ENCODE peak calls at places on chromosomes 11 and 22, in ten cellular contexts. Z is cardiac muscle cell, G is IMR-90, I is fibroblast of lung, U is HCT116, Y is heart right ventricle, H is A549, L is Caco-2, J is esophagus squamous epithelium, E is psoas muscle. C is an unnamed sample. For H3K4me1, the result is how much of the 10 kb centered on the place peaks cover.

GRCh38 chr22:20267441-20268288 is 453 bp downstream of the RTN4R start:
- DNase-seq in Z (peak), G (no peak), I (no peak), U (no peak), Y (no peak), H (no peak), L (peak), J (no peak), E (no peak), C (no peak)

GRCh38 chr11:87007938-87008337 is 29.8 kb upstream of the TMEM135 start:
- DNase-seq in Z (no peak), G (peak), I (peak), U (no peak), Y (no peak), H (no peak), L (no peak), J (no peak), E (no peak), C (no peak)

GRCh38 chr11:93933230-93933629 is 82.8 kb upstream of the VSTM5 start:
- DNase-seq in Z (no peak), G (peak), I (no peak), U (no peak), Y (no peak), H (no peak), L (no peak), J (no peak), E (no peak), C (no peak)

GRCh38 chr11:8652140-8652539 is 30.3 kb downstream of the TRIM66 start:
- DNase-seq in Z (no peak), G (peak), I (peak), U (no peak), Y (no peak), H (peak), L (no peak), J (no peak), E (no peak), C (no peak)

GRCh38 chr11:63613517-63614135 is 607 bp downstream of the PLAAT3 start:
- DNase-seq in Z (peak), G (no peak), I (no peak), U (no peak), Y (peak), H (peak), L (peak), J (no peak), E (peak), C (peak)

GRCh38 chr11:129222158-129222557 is 30.0 kb upstream of the ARHGAP32 start:
- DNase-seq in Z (no peak), G (no peak), I (no peak), U (no peak), Y (no peak), H (no peak), L (no peak), J (no peak), E (no peak), C (no peak)

GRCh38 chr11:121293276-121293569 is 652 bp downstream of the SC5D start:
- DNase-seq in Z (no peak), G (peak), I (peak), U (no peak), Y (no peak), H (no peak), L (no peak), J (no peak), E (no peak), C (no peak)

GRCh38 chr11:114366331-114367243 is 33.7 kb downstream of the C11orf71 start:
- DNase-seq in Z (no peak), G (peak), I (peak), U (no peak), Y (no peak), H (peak), L (peak), J (no peak), E (no peak), C (no peak)

GRCh38 chr11:6599449-6599848 is 4.0 kb downstream of the RRP8 start:
- DNase-seq in Z (no peak), G (no peak), I (no peak), U (no peak), Y (no peak), H (no peak), L (no peak), J (no peak), E (no peak), C (no peak)

GRCh38 chr11:113603277-113604059 is 102.6 kb downstream of the TMPRSS5 start:
- DNase-seq in Z (no peak), G (no peak), I (no peak), U (no peak), Y (peak), H (no peak), L (no peak), J (no peak), E (peak), C (no peak)

GRCh38 chr22:27482414-27482813 is 319.1 kb downstream of the MN1 start:
- DNase-seq in Z (no peak), G (no peak), I (no peak), U (no peak), Y (no peak), H (no peak), L (no peak), J (no peak), E (no peak), C (no peak)

GRCh38 chr22:30474683-30475424 is 3.0 kb upstream of the SEC14L3 start:
- DNase-seq in Z (no peak), G (no peak), I (no peak), U (no peak), Y (no peak), H (no peak), L (peak), J (no peak), E (no peak), C (no peak)

GRCh38 chr11:86247608-86248007 is 3.1 kb downstream of the EED start:
- DNase-seq in Z (no peak), G (no peak), I (no peak), U (no peak), Y (no peak), H (no peak), L (no peak), J (no peak), E (no peak), C (no peak)

GRCh38 chr11:96267490-96268010 is 75.4 kb downstream of the MAML2 start:
- DNase-seq in Z (no peak), G (peak), I (peak), U (no peak), Y (no peak), H (no peak), L (no peak), J (no peak), E (no peak), C (no peak)

GRCh38 chr22:50192056-50192824 is 6.5 kb downstream of the TRABD start:
- DNase-seq in Z (no peak), G (peak), I (no peak), U (no peak), Y (no peak), H (no peak), L (no peak), J (no peak), E (no peak), C (no peak)

GRCh38 chr22:29784451-29785361 is 17.5 kb downstream of the UQCR10 start:
- DNase-seq in Z (no peak), G (peak), I (peak), U (no peak), Y (peak), H (no peak), L (no peak), J (no peak), E (no peak), C (no peak)

GRCh38 chr22:50185384-50186087 is at the start of gene TRABD:
- DNase-seq in Z (peak), G (peak), I (peak), U (peak), Y (peak), H (peak), L (peak), J (no peak), E (peak), C (peak)

GRCh38 chr22:29353286-29353685 is 35.1 kb downstream of the AP1B1 start:
- DNase-seq in Z (no peak), G (no peak), I (no peak), U (no peak), Y (no peak), H (no peak), L (no peak), J (no peak), E (peak), C (no peak)

GRCh38 chr11:43035011-43035564 is 276.7 kb upstream of the API5 start:
- DNase-seq in Z (no peak), G (no peak), I (no peak), U (no peak), Y (no peak), H (no peak), L (no peak), J (no peak), E (no peak), C (no peak)

GRCh38 chr11:111602865-111603632 is 800 bp downstream of the SIK2 start:
- DNase-seq in Z (peak), G (peak), I (peak), U (no peak), Y (peak), H (peak), L (peak), J (no peak), E (no peak), C (no peak)

GRCh38 chr11:73227571-73228211 is 9.6 kb downstream of the P2RY2 start:
- DNase-seq in Z (no peak), G (no peak), I (no peak), U (peak), Y (no peak), H (no peak), L (peak), J (no peak), E (peak), C (no peak)

GRCh38 chr22:39546889-39547586 is 14.5 kb upstream of the RPS19BP1 start:
- DNase-seq in Z (no peak), G (peak), I (peak), U (no peak), Y (no peak), H (no peak), L (no peak), J (no peak), E (peak), C (no peak)

GRCh38 chr22:28345304-28345703 is 334.3 kb downstream of the TTC28 start:
- DNase-seq in Z (peak), G (no peak), I (peak), U (no peak), Y (peak), H (no peak), L (no peak), J (no peak), E (no peak), C (peak)

GRCh38 chr11:129230006-129230405 is 37.9 kb upstream of the ARHGAP32 start:
- DNase-seq in Z (no peak), G (peak), I (peak), U (no peak), Y (no peak), H (no peak), L (no peak), J (no peak), E (no peak), C (no peak)

GRCh38 chr22:22193923-22194322 is 50.7 kb upstream of the VPREB1 start:
- DNase-seq in Z (no peak), G (no peak), I (no peak), U (no peak), Y (no peak), H (no peak), L (no peak), J (no peak), E (no peak), C (no peak)

GRCh38 chr22:22194931-22195264 is 49.7 kb upstream of the VPREB1 start:
- DNase-seq in Z (no peak), G (no peak), I (no peak), U (no peak), Y (no peak), H (no peak), L (no peak), J (no peak), E (no peak), C (no peak)

GRCh38 chr22:22196833-22197477 is 47.6 kb upstream of the VPREB1 start:
- DNase-seq in Z (no peak), G (no peak), I (no peak), U (no peak), Y (no peak), H (no peak), L (no peak), J (no peak), E (no peak), C (no peak)

GRCh38 chr22:22196018-22196533 is 48.5 kb upstream of the VPREB1 start:
- DNase-seq in Z (no peak), G (no peak), I (no peak), U (no peak), Y (no peak), H (no peak), L (no peak), J (no peak), E (peak), C (no peak)

DNA sequence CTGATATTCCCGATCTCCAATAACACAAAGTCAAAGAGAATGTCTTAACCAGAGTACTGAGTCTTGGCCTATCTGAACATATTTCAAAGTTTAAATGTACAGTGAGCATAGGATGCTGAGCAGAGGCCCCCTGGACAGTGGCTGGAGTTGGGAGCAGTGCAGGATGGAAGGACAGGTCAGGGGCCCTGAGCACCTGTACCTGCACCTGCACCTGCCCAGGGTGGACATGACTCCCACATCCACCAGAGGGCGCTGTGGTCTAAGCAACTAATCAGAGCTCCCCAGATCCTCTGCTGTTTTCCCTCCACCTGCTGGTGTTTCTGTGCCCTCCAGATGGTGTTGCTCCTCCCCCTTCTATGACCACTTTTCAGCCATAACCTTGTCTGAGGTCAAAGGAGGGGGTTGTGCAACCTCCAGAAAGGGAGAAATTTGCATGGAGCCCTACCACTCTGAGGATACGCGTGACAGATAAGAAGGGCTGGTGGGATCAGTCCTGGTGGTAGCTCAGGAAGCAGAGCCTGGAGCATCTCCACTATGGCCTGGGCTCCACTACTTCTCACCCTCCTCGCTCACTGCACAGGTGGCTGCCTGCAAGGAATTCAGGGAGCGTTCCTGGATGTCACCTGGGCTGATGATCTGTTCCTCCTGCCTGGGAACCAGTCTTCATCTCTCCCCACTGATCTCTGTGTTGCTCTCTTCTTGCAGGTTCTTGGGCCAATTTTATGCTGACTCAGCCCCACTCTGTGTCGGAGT is 49.1 kb upstream of the VPREB1 start:
- DNase-seq in Z (peak), G (peak), I (peak), U (peak), Y (peak), H (peak), L (peak), J (no peak), E (peak), C (peak)
- TF ChIP-seq CTCF in Z (peak), G (peak), I (peak), U (peak), Y (peak), H (peak), L (peak), J (peak), E (peak), C (peak)

GRCh38 chr11:134120921-134121526 is 52.2 kb downstream of the JAM3 start:
- DNase-seq in Z (no peak), G (peak), I (peak), U (no peak), Y (peak), H (no peak), L (no peak), J (no peak), E (no peak), C (peak)
- H3K4me3 ChIP-seq in Z (no peak), G (peak), I (peak), U (no peak), Y (peak), H (no peak), L (no peak), J (peak), E (peak), C (peak)

GRCh38 chr11:44868021-44868420 is 82.7 kb downstream of the TP53I11 start:
- DNase-seq in Z (no peak), G (no peak), I (no peak), U (no peak), Y (no peak), H (no peak), L (no peak), J (no peak), E (no peak), C (no peak)
- H3K4me1 ChIP-seq in Z (under half), G (under half), I (under half), U (under half), Y (under half), H (under half), L (under half), J (under half), E (under half), C (under half)

GRCh38 chr11:22730319-22730718 is 63.9 kb downstream of the GAS2 start:
- DNase-seq in Z (peak), G (peak), I (peak), U (no peak), Y (no peak), H (peak), L (peak), J (no peak), E (no peak), C (no peak)
- TF ChIP-seq CTCF in Z (peak), G (no peak), I (no peak), U (no peak), Y (no peak), H (no peak), L (peak), J (no peak), E (peak), C (no peak)

GRCh38 chr11:21806508-21806907 is 386.4 kb upstream of the ANO5 start:
- DNase-seq in Z (no peak), G (no peak), I (no peak), U (no peak), Y (no peak), H (no peak), L (no peak), J (no peak), E (no peak), C (no peak)
- H3K4me3 ChIP-seq in Z (no peak), G (no peak), I (no peak), U (no peak), Y (no peak), H (no peak), L (no peak), J (no peak), E (no peak), C (no peak)

GRCh38 chr22:37018086-37018814 is 997 bp downstream of the TST start:
- DNase-seq in Z (no peak), G (no peak), I (no peak), U (no peak), Y (no peak), H (no peak), L (no peak), J (no peak), E (peak), C (no peak)
- H3K4me1 ChIP-seq in Z (under half), G (under half), I (under half), U (under half), Y (half or more), H (under half), L (under half), J (half or more), E (under half), C (half or more)

GRCh38 chr22:43113516-43114251 is 3.1 kb downstream of the BIK start:
- DNase-seq in Z (no peak), G (no peak), I (no peak), U (no peak), Y (no peak), H (no peak), L (no peak), J (no peak), E (no peak), C (no peak)

GRCh38 chr22:43109921-43110443 is 568 bp upstream of the BIK start:
- DNase-seq in Z (no peak), G (no peak), I (no peak), U (no peak), Y (no peak), H (no peak), L (no peak), J (no peak), E (no peak), C (no peak)

GRCh38 chr22:43110927-43111623 is 525 bp downstream of the BIK start:
- DNase-seq in Z (peak), G (no peak), I (no peak), U (no peak), Y (no peak), H (no peak), L (peak), J (no peak), E (no peak), C (no peak)

GRCh38 chr22:43109511-43109910 is 1.0 kb upstream of the BIK start:
- DNase-seq in Z (no peak), G (no peak), I (no peak), U (no peak), Y (no peak), H (no peak), L (no peak), J (no peak), E (no peak), C (no peak)

GRCh38 chr22:43110444-43110926 is at the start of gene BIK:
- DNase-seq in Z (peak), G (no peak), I (peak), U (no peak), Y (no peak), H (peak), L (peak), J (no peak), E (no peak), C (peak)
- TF ChIP-seq CTCF in Z (peak), G (peak), I (peak), U (no peak), Y (no peak), H (no peak), L (no peak), J (no peak), E (no peak), C (no peak)

GRCh38 chr22:31623634-31624312 is 38.2 kb downstream of the PISD start:
- DNase-seq in Z (no peak), G (no peak), I (no peak), U (no peak), Y (no peak), H (no peak), L (no peak), J (no peak), E (no peak), C (no peak)

GRCh38 chr22:31627223-31627731 is 34.7 kb downstream of the PISD start:
- DNase-seq in Z (no peak), G (no peak), I (no peak), U (no peak), Y (no peak), H (no peak), L (no peak), J (no peak), E (no peak), C (no peak)

GRCh38 chr22:31626427-31627150 is 35.4 kb downstream of the PISD start:
- DNase-seq in Z (no peak), G (no peak), I (no peak), U (no peak), Y (no peak), H (no peak), L (peak), J (no peak), E (no peak), C (no peak)

GRCh38 chr22:31625661-31626426 is 36.2 kb downstream of the PISD start:
- DNase-seq in Z (peak), G (peak), I (no peak), U (no peak), Y (peak), H (no peak), L (no peak), J (no peak), E (peak), C (peak)

GRCh38 chr22:31625257-31625640 is 36.8 kb downstream of the PISD start:
- DNase-seq in Z (no peak), G (no peak), I (no peak), U (no peak), Y (no peak), H (no peak), L (no peak), J (no peak), E (no peak), C (no peak)
- H3K4me3 ChIP-seq in Z (no peak), G (no peak), I (no peak), U (no peak), Y (peak), H (no peak), L (no peak), J (no peak), E (no peak), C (no peak)

DNA sequence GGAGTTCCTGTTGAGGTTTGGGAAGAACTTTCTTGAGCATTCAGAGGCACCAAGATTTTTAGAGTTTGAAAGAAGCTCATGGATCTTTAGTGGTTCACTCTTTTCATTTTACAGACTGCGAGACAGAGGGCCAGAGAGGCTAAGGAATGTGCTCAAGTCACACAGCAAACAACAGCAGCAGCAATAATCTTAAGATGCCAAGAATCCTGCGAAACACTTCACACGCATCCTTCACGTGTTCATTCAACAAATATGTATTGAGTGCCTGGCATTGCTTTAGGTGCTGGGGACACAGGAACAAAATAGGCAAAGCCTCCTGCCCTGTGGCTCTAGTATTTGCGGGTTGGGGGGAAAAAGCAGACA is 987 bp upstream of the TMPRSS13 start:
- DNase-seq in Z (no peak), G (no peak), I (no peak), U (no peak), Y (no peak), H (no peak), L (no peak), J (no peak), E (no peak), C (peak)
- H3K4me1 ChIP-seq in Z (under half), G (under half), I (under half), U (under half), Y (under half), H (under half), L (half or more), J (under half), E (under half), C (under half)